ENCODE peak calls at places on chromosomes 4 and X, in nine cellular contexts. A is colonic mucosa, W is bronchial epithelial cell, N is kidney epithelial cell, L is Peyer's patch, G is endothelial cell of umbilical vein, J is lung, Y is astrocyte of the cerebellum, T is astrocyte. S is an unnamed sample.

GRCh38 chrX:148371251-148371650 is 129.2 kb upstream of the AFF2 start:
- DNase-seq in A (no peak), W (no peak), N (peak), L (no peak), G (peak), J (no peak), Y (no peak), T (no peak), S (no peak)

GRCh38 chrX:73563740-73564073 is 710 bp downstream of the CHIC1 start:
- DNase-seq in A (no peak), W (peak), N (no peak), L (no peak), G (peak), J (no peak), Y (no peak), T (peak), S (no peak)

GRCh38 chr4:8599091-8599460 is 6.5 kb downstream of the CPZ start:
- DNase-seq in A (no peak), W (no peak), N (no peak), L (no peak), G (no peak), J (no peak), Y (no peak), T (no peak), S (no peak)

GRCh38 chrX:17826609-17827496 is 34.2 kb downstream of the RAI2 start:
- DNase-seq in A (peak), W (no peak), N (no peak), L (no peak), G (no peak), J (no peak), Y (no peak), T (no peak), S (no peak)

GRCh38 chrX:40074080-40074958 is 23.4 kb downstream of the BCOR start:
- DNase-seq in A (no peak), W (no peak), N (no peak), L (no peak), G (no peak), J (no peak), Y (no peak), T (no peak), S (no peak)

GRCh38 chr4:3372933-3373465 is 68.8 kb upstream of the HGFAC start:
- DNase-seq in A (peak), W (no peak), N (no peak), L (peak), G (no peak), J (peak), Y (no peak), T (peak), S (peak)

GRCh38 chrX:39157796-39158195 is 356.5 kb downstream of the MID1IP1 start:
- DNase-seq in A (no peak), W (no peak), N (no peak), L (no peak), G (no peak), J (no peak), Y (peak), T (peak), S (no peak)

GRCh38 chr4:176467011-176467410 is 147.2 kb downstream of the SPCS3 start:
- DNase-seq in A (no peak), W (no peak), N (no peak), L (no peak), G (no peak), J (no peak), Y (peak), T (peak), S (no peak)

GRCh38 chrX:82362550-82362949 is 1145.5 kb upstream of the POU3F4 start:
- DNase-seq in A (no peak), W (no peak), N (no peak), L (no peak), G (no peak), J (no peak), Y (no peak), T (no peak), S (no peak)

GRCh38 chr4:133775881-133776280 is 425.7 kb downstream of the PABPC4L start:
- DNase-seq in A (no peak), W (peak), N (peak), L (no peak), G (no peak), J (no peak), Y (no peak), T (peak), S (no peak)

GRCh38 chr4:184286346-184286745 is 68.7 kb upstream of the ENPP6 start:
- DNase-seq in A (no peak), W (no peak), N (no peak), L (no peak), G (no peak), J (no peak), Y (no peak), T (no peak), S (no peak)

GRCh38 chrX:69150294-69150960 is 14.8 kb downstream of the PJA1 start:
- DNase-seq in A (peak), W (peak), N (no peak), L (no peak), G (no peak), J (no peak), Y (no peak), T (no peak), S (no peak)

GRCh38 chr4:7330031-7330596 is 104.6 kb downstream of the PSAPL1 start:
- DNase-seq in A (no peak), W (no peak), N (no peak), L (no peak), G (no peak), J (no peak), Y (no peak), T (no peak), S (no peak)

GRCh38 chr4:24770111-24770584 is 25.2 kb upstream of the SOD3 start:
- DNase-seq in A (no peak), W (peak), N (peak), L (no peak), G (peak), J (no peak), Y (peak), T (peak), S (no peak)

GRCh38 chrX:12798601-12799000 is 7.4 kb downstream of the PRPS2 start:
- DNase-seq in A (no peak), W (no peak), N (no peak), L (no peak), G (no peak), J (no peak), Y (no peak), T (peak), S (no peak)

GRCh38 chrX:50691820-50692219 is 122.2 kb downstream of the SHROOM4 start:
- DNase-seq in A (peak), W (peak), N (no peak), L (no peak), G (peak), J (no peak), Y (peak), T (no peak), S (no peak)

GRCh38 chr4:26838055-26838842 is 22.4 kb upstream of the STIM2 start:
- DNase-seq in A (no peak), W (no peak), N (no peak), L (no peak), G (peak), J (no peak), Y (no peak), T (peak), S (no peak)

GRCh38 chrX:115690554-115691216 is 129.7 kb downstream of the PLS3 start:
- DNase-seq in A (peak), W (peak), N (peak), L (peak), G (peak), J (peak), Y (peak), T (peak), S (no peak)

GRCh38 chr4:28966982-28967381 is 1753.2 kb upstream of the PCDH7 start:
- DNase-seq in A (no peak), W (peak), N (peak), L (no peak), G (no peak), J (no peak), Y (no peak), T (peak), S (no peak)

GRCh38 chr4:70935038-70935437 is 32.9 kb downstream of the MOB1B start:
- DNase-seq in A (no peak), W (no peak), N (no peak), L (no peak), G (no peak), J (no peak), Y (no peak), T (peak), S (no peak)

GRCh38 chr4:47914926-47915237 is 499 bp upstream of the NFXL1 start:
- DNase-seq in A (no peak), W (no peak), N (no peak), L (no peak), G (no peak), J (no peak), Y (no peak), T (no peak), S (no peak)

GRCh38 chr4:53702334-53703266 is 111.3 kb upstream of the LNX1 start:
- DNase-seq in A (peak), W (peak), N (peak), L (peak), G (peak), J (peak), Y (no peak), T (peak), S (peak)

GRCh38 chr4:30103455-30103854 is 616.7 kb upstream of the PCDH7 start:
- DNase-seq in A (no peak), W (peak), N (no peak), L (no peak), G (peak), J (no peak), Y (no peak), T (peak), S (no peak)

GRCh38 chr4:103994059-103994458 is 274.3 kb upstream of the TACR3 start:
- DNase-seq in A (no peak), W (peak), N (no peak), L (no peak), G (no peak), J (no peak), Y (no peak), T (no peak), S (no peak)

GRCh38 chrX:139078761-139079160 is 367.2 kb upstream of the FGF13 start:
- DNase-seq in A (no peak), W (no peak), N (no peak), L (no peak), G (no peak), J (no peak), Y (no peak), T (peak), S (no peak)

GRCh38 chr4:140187316-140187695 is 33.3 kb upstream of the MAML3 start:
- DNase-seq in A (no peak), W (peak), N (no peak), L (no peak), G (no peak), J (no peak), Y (no peak), T (no peak), S (no peak)

GRCh38 chr4:101753702-101754101 is 36.8 kb upstream of the BANK1 start:
- DNase-seq in A (no peak), W (peak), N (no peak), L (no peak), G (no peak), J (no peak), Y (no peak), T (peak), S (no peak)

GRCh38 chrX:116462843-116463242 is at the start of gene CT83:
- DNase-seq in A (no peak), W (no peak), N (no peak), L (no peak), G (no peak), J (no peak), Y (no peak), T (no peak), S (no peak)

GRCh38 chrX:72126539-72127140 is 5.1 kb downstream of the RTL5 start:
- DNase-seq in A (peak), W (peak), N (peak), L (peak), G (peak), J (peak), Y (peak), T (peak), S (peak)

GRCh38 chr4:168384437-168385141 is 66.0 kb upstream of the DDX60 start:
- DNase-seq in A (peak), W (no peak), N (no peak), L (peak), G (peak), J (no peak), Y (no peak), T (peak), S (no peak)

GRCh38 chr4:174213734-174214101 is 69.7 kb downstream of the FBXO8 start:
- DNase-seq in A (no peak), W (no peak), N (no peak), L (no peak), G (no peak), J (no peak), Y (no peak), T (no peak), S (no peak)

DNA sequence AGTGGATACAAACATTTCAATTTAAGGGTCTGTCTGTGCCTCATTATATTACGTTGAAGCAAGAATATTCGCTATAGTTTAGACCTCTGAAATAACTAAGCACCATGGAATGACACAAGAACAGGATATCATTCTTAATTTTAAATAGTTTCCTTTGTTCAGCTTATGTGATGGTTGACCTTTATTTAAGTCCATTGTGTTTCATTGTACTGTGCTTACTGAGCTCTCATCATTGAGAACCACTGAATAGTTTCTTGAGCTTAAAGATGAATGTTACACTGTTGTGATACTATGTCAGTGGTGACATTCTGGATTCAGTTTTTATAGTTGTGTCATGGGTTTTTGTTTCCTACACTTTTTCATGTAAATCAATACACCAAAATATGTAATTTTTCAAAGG is 239.3 kb downstream of the RPA4 start:
- DNase-seq in A (no peak), W (no peak), N (no peak), L (no peak), G (no peak), J (no peak), Y (no peak), T (no peak), S (no peak)
- TF ChIP-seq CTCF in A (no peak), W (no peak), N (no peak), L (no peak), G (no peak), J (no peak), Y (no peak), T (no peak), S (no peak)

DNA sequence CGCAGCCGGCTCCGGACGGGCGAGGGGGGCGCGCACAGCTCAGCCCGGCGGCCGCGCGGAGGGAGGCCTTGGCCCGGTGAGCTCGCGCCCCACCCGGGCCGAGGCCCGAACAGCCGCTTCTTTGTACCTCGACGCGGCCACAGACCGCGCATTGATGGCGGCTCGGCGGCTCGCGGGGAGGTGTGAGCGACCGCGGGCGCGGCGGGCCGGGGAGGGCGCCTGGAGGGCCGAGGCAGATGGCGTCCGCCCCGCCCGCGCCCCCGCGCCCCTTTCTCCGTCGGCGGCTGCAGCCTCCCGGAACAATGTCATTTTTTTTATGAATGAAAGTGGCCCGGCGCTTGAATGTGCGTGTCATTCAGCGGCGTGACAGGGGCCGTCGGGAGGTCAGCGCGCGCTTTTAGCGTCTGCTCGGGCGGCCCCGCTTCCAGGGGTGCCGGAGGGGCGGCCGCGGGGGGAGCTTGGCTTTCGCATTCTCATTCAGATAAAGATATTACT is 1.8 kb downstream of the FGFR3 start:
- DNase-seq in A (no peak), W (no peak), N (no peak), L (no peak), G (no peak), J (no peak), Y (no peak), T (no peak), S (no peak)
- H3K4me3 ChIP-seq in A (peak), W (peak), N (peak), L (peak), G (no peak), J (peak), Y (peak), T (no peak), S (peak)

GRCh38 chr4:84467601-84468000 is 31.5 kb downstream of the NKX6-1 start:
- DNase-seq in A (no peak), W (no peak), N (no peak), L (no peak), G (no peak), J (no peak), Y (no peak), T (no peak), S (no peak)

GRCh38 chr4:84474107-84474506 is 25.0 kb downstream of the NKX6-1 start:
- DNase-seq in A (no peak), W (no peak), N (no peak), L (no peak), G (no peak), J (no peak), Y (no peak), T (no peak), S (no peak)

GRCh38 chr4:84472154-84472553 is 26.9 kb downstream of the NKX6-1 start:
- DNase-seq in A (no peak), W (no peak), N (no peak), L (no peak), G (no peak), J (no peak), Y (no peak), T (no peak), S (no peak)

DNA sequence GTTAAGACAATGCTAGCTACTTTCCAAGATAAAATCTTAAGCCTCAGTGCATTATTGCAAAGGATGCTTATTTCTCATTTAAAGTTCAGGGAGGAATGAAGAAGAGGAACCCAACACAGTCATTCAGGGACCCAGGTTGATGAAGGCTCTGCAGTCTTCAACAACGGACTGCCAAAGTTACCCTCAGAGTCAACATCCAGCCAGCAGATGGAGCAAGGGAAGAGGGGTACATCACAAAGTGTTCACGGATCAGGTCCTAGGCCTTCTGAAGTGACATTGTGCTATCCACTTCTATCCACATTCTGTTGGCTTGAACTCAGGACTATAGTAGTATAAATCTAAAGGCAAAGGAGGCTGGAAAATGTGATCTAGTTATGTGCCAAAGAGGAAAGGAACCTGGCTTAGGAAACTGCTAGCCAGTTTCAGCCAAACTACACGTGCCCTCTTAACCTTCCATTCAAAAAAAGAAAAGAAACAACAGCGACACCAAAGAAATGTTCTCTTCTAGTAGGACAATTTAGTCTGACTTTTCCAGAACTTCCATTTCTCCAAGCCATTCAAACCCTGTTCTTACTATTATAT is 28.8 kb downstream of the NKX6-1 start:
- DNase-seq in A (no peak), W (no peak), N (no peak), L (no peak), G (no peak), J (no peak), Y (no peak), T (no peak), S (no peak)
- TF ChIP-seq CTCF in A (no peak), W (no peak), N (no peak), L (no peak), G (no peak), J (no peak), Y (no peak), T (no peak), S (no peak)

GRCh38 chr4:6270691-6271121 is 1.1 kb downstream of the WFS1 start:
- DNase-seq in A (no peak), W (no peak), N (no peak), L (peak), G (peak), J (no peak), Y (no peak), T (no peak), S (no peak)
- H3K4me3 ChIP-seq in A (peak), W (no peak), N (peak), L (peak), G (no peak), J (peak), Y (peak), T (peak), S (peak)

GRCh38 chrX:14697453-14697852 is 168.1 kb downstream of the GLRA2 start:
- DNase-seq in A (peak), W (peak), N (no peak), L (peak), G (peak), J (no peak), Y (no peak), T (no peak), S (no peak)
- TF ChIP-seq CTCF in A (peak), W (peak), N (peak), L (no peak), G (peak), J (no peak), Y (peak), T (peak), S (no peak)

DNA sequence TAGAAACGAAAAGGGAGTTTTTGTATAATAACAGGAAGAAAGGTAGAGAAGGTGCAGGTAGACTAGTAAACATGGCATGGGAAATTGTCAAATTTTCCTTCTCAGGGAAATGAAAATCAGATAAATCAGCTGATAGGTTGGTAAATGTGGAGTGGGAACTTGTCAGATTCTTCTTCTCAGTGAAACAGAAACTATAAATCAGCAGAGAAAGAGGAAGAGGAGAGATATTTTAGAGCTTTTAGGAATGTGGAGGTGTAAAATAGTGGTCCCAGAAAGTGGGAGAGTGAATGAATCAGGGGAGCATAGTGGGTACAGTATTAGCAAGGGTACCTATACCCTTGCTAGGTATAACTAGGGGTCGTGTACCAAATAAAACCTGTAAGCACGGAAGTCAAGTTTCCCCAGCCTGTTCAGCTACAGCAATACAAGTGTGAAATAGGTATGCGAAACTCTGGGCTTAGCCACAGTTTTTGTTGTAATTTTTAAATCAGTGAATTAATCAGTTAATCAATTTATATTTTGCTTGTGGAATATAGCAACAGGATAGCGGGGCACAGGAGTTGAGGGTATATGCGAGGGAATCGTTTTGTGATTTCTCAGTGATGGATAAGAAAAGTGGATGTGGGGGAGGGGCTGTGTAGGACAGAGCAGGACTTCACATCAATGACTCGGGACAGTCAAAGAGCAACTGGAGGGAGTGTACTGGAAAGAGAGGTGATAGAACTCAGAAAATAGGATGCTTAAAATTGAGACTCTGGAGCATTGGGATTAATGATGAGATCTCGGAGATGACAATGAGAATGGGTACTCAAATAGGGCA is 561.5 kb downstream of the INPP4B start:
- DNase-seq in A (no peak), W (no peak), N (no peak), L (no peak), G (no peak), J (no peak), Y (no peak), T (no peak), S (no peak)
- H3K4me3 ChIP-seq in A (no peak), W (no peak), N (no peak), L (no peak), G (no peak), J (no peak), Y (no peak), T (no peak), S (no peak)